ENCODE peak calls at places on chromosomes 11 and 22, in four cellular contexts. Q is sciatic nerve, H is left cardiac atrium, F is Right ventricle myocardium superior. R is an unnamed sample.

GRCh38 chr11:93542753-93543246 is 391 bp downstream of the SMCO4 start:
- DNase-seq in Q (peak; percentile 67), H (peak; percentile 55), F (no peak), R (peak; percentile 71)

GRCh38 chr11:130145328-130145812 is 14.2 kb upstream of the ST14 start:
- DNase-seq in Q (no peak), F (no peak), H (no peak), R (no peak)

GRCh38 chr11:111707039-111707690 is 59.0 kb downstream of the PPP2R1B start:
- DNase-seq in Q (no peak), H (peak; percentile 64), F (peak; percentile 71), R (peak; percentile 87)

GRCh38 chr11:134730596-134731538 is 318.8 kb upstream of the B3GAT1 start:
- DNase-seq in F (no peak), H (no peak), Q (no peak), R (no peak)

GRCh38 chr22:41482319-41482935 is 13.5 kb downstream of the ACO2 start:
- DNase-seq in Q (no peak), H (no peak), F (no peak), R (no peak)

GRCh38 chr11:10778217-10778970 is 27.3 kb downstream of the CTR9 start:
- DNase-seq in Q (no peak), F (peak; percentile 66), H (peak; percentile 66), R (peak; percentile 82)

GRCh38 chr11:68009391-68010000 is 631 bp upstream of the ALDH3B1 start:
- DNase-seq in Q (peak; percentile 60), H (no peak), F (peak; percentile 47), R (no peak)

GRCh38 chr22:44972363-44973083 is 37.3 kb downstream of the PHF21B start:
- DNase-seq in F (no peak), H (no peak), Q (no peak), R (no peak)

GRCh38 chr22:39309881-39310714 is 9.3 kb downstream of the RPL3 start:
- DNase-seq in Q (no peak), H (no peak), F (no peak), R (no peak)